ENCODE peak calls at places on chromosomes 2 and 18, in six cellular contexts. Y, V, W, R, G and O are unnamed samples.

GRCh38 chr2:71856709-71857525 is 290.7 kb downstream of the CYP26B1 start:
- DNase-seq in Y (no peak), V (peak), W (no peak), R (peak), G (no peak), O (no peak)

GRCh38 chr2:25424426-25425028 is 82.8 kb upstream of the DNMT3A start:
- DNase-seq in Y (no peak), V (no peak), W (no peak), R (no peak), G (no peak), O (no peak)

GRCh38 chr2:182593394-182593707 is 122.7 kb upstream of the DNAJC10 start:
- DNase-seq in Y (no peak), V (no peak), W (no peak), R (peak), G (no peak), O (no peak)

GRCh38 chr2:191692502-191693115 is 14.7 kb downstream of the NABP1 start:
- DNase-seq in Y (no peak), V (no peak), W (no peak), R (no peak), G (no peak), O (no peak)

GRCh38 chr2:38499921-38500634 is 102.7 kb downstream of the HNRNPLL start:
- DNase-seq in Y (no peak), V (peak), W (no peak), R (no peak), G (no peak), O (no peak)

GRCh38 chr2:164028764-164029534 is 293.1 kb upstream of the FIGN start:
- DNase-seq in Y (no peak), V (no peak), W (no peak), R (no peak), G (no peak), O (no peak)

GRCh38 chr2:45342-46130 is 769 bp downstream of the FAM110C start:
- DNase-seq in Y (peak), V (peak), W (peak), R (no peak), G (no peak), O (no peak)

GRCh38 chr2:70944291-70944690 is 8.6 kb downstream of the ATP6V1B1 start:
- DNase-seq in Y (no peak), V (no peak), W (peak), R (no peak), G (no peak), O (no peak)

GRCh38 chr18:53457068-53457467 is 767.4 kb downstream of the MBD2 start:
- DNase-seq in Y (no peak), V (no peak), W (no peak), R (no peak), G (no peak), O (no peak)

GRCh38 chr2:190469770-190470169 is 61.6 kb downstream of the MFSD6 start:
- DNase-seq in Y (peak), V (no peak), W (no peak), R (peak), G (peak), O (no peak)

GRCh38 chr2:158391876-158392275 is 64.7 kb downstream of the CCDC148 start:
- DNase-seq in Y (no peak), V (no peak), W (no peak), R (peak), G (no peak), O (peak)

GRCh38 chr2:32553829-32554432 is 73.9 kb upstream of the TTC27 start:
- DNase-seq in Y (peak), V (no peak), W (no peak), R (peak), G (peak), O (peak)

GRCh38 chr18:68549257-68549871 is 165.5 kb downstream of the TMX3 start:
- DNase-seq in Y (no peak), V (no peak), W (no peak), R (no peak), G (no peak), O (no peak)

GRCh38 chr18:47613929-47614328 is 316.5 kb downstream of the SMAD2 start:
- DNase-seq in Y (no peak), V (no peak), W (peak), R (no peak), G (no peak), O (no peak)

GRCh38 chr2:231245253-231246094 is 47.0 kb downstream of the ARMC9 start:
- DNase-seq in Y (no peak), V (no peak), W (no peak), R (peak), G (no peak), O (no peak)

GRCh38 chr2:188478724-188479123 is 187.1 kb downstream of the GULP1 start:
- DNase-seq in Y (no peak), V (no peak), W (no peak), R (peak), G (no peak), O (no peak)

GRCh38 chr2:239462671-239463506 is 62.1 kb upstream of the HDAC4 start:
- DNase-seq in Y (no peak), V (no peak), W (peak), R (no peak), G (no peak), O (no peak)

GRCh38 chr2:29011650-29012060 is 30.6 kb downstream of the TOGARAM2 start:
- DNase-seq in Y (no peak), V (no peak), W (no peak), R (no peak), G (no peak), O (no peak)

GRCh38 chr18:32373995-32374394 is 96.7 kb downstream of the GAREM1 start:
- DNase-seq in Y (no peak), V (no peak), W (no peak), R (peak), G (no peak), O (no peak)

GRCh38 chr2:137900421-137901141 is 63.7 kb upstream of the HNMT start:
- DNase-seq in Y (no peak), V (no peak), W (no peak), R (no peak), G (no peak), O (no peak)

GRCh38 chr18:36572135-36572856 is 256.5 kb downstream of the TPGS2 start:
- DNase-seq in Y (peak), V (peak), W (no peak), R (peak), G (no peak), O (peak)

GRCh38 chr18:51724790-51725721 is 527.6 kb upstream of the MEX3C start:
- DNase-seq in Y (no peak), V (no peak), W (no peak), R (no peak), G (no peak), O (no peak)

GRCh38 chr2:74379851-74380789 is at the start of gene DCTN1:
- DNase-seq in Y (peak), V (peak), W (peak), R (peak), G (peak), O (peak)

GRCh38 chr2:15650616-15651366 is 59.1 kb downstream of the DDX1 start:
- DNase-seq in Y (no peak), V (no peak), W (no peak), R (no peak), G (no peak), O (no peak)

GRCh38 chr2:217889656-217890055 is 113.1 kb downstream of the TNS1 start:
- DNase-seq in Y (no peak), V (no peak), W (no peak), R (no peak), G (no peak), O (no peak)

GRCh38 chr2:98034745-98035144 is 39.0 kb upstream of the TMEM131 start:
- DNase-seq in Y (no peak), V (peak), W (peak), R (no peak), G (no peak), O (no peak)

GRCh38 chr2:17615728-17616351 is 75.3 kb downstream of the VSNL1 start:
- DNase-seq in Y (no peak), V (no peak), W (no peak), R (no peak), G (no peak), O (peak)

GRCh38 chr18:9348766-9349165 is 14.2 kb downstream of the TWSG1 start:
- DNase-seq in Y (no peak), V (no peak), W (no peak), R (peak), G (no peak), O (no peak)
- TF ChIP-seq JUN in Y (no peak), V (no peak), W (no peak), R (no peak), G (no peak), O (no peak)

DNA sequence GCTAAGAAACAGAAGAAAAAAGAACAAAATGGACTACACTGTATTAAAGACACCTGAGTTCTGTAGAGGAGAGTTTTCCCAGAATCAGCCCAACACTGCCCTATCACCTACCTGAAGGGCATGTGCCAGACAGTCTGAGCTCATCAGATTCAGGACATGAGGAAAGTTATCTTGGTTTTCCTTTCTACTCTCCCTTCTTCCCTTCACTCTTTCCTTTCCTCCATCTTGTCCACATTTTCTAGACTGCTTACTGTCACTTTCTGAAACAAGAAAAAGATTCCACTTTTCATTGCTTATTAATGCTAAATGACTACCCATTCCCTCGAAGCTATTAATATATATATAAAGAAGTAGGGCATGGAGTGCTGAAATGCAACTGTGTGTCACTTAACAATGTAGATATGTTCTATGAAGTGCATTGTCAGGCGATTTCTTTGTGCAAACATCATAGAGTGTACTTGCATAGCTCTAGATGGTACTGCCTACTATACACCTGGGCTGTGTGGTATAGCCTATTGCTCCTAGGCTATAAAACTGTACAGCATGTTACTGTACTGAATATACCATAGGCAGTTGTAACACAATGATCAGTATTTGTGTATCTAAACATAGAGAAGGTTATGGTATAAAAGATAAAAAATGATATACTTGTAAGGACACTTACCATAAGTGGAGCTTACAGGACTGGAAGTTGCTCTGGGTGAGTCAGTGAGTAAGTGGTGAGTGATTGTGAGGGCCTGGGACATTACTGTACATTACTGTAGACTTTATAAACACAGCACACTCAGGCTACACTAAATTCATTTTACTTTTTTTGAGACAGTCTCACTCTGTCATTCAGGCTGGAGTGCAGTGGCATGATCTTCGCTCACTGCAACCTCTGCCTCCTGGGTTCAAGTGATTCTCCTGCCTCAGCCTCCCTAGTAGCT is 145.5 kb upstream of the ITGA6 start:
- DNase-seq in Y (no peak), V (no peak), W (no peak), R (peak), G (no peak), O (no peak)
- TF ChIP-seq JUN in Y (no peak), V (no peak), W (no peak), R (no peak), G (no peak), O (no peak)

DNA sequence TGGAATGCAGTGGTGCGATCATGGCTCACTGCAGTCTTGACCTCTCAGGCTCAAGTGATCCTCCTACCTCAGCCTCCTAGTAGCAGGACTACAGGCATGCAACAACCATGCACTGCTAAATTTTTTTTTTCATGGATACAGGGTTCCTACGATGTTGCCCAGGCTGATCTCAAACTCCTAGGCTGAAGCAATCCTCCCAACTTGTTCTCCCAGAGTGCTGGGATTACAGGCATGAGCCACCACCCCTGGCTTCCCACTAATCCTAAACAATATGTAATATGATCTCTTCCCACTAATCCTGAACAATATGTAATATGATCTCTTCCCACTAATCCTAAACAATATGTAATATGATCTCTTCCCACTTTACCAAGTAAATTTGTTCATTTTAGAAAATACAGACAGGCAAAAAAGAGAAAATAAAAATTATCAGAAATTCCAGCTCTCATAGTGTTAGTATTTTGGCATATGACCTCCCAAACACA is 33.7 kb upstream of the C18orf32 start:
- DNase-seq in Y (no peak), V (no peak), W (no peak), R (peak), G (no peak), O (no peak)
- TF ChIP-seq JUN in Y (no peak), V (no peak), W (no peak), R (no peak), G (no peak), O (no peak)

GRCh38 chr18:26976206-26976605 is 110.7 kb upstream of the AQP4 start:
- DNase-seq in Y (no peak), V (no peak), W (no peak), R (no peak), G (no peak), O (no peak)
- TF ChIP-seq JUN in Y (no peak), V (no peak), W (no peak), R (no peak), G (no peak), O (no peak)

DNA sequence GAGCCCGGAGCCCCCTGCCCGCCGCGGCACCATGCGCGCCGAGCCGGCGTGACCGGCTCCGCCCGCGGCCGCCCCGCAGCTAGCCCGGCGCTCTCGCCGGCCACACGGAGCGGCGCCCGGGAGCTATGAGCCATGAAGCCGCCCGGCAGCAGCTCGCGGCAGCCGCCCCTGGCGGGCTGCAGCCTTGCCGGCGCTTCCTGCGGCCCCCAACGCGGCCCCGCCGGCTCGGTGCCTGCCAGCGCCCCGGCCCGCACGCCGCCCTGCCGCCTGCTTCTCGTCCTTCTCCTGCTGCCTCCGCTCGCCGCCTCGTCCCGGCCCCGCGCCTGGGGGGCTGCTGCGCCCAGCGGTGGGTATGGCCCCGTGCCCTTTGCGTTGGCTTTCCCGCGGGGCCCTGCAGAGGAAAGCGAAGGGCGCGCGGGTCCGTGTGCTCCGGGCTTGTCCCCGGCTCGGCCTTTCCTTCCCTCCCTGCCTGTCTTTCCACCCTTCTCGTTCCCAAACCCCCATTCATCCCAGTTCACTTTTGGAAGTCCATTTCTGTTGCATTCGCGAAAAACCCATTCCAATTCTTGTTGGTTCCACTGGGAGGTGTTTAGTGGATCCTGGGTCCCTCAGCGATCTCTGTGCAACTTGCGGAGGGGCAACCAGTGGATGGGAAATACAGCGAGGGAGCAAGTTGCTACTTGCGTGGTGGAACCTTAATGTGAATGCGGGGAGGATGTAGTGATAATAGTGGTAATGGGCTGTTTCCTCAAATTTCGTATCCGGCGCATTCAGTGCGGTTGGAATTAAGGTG is 599 bp downstream of the ADAM23 start:
- DNase-seq in Y (peak), V (peak), W (peak), R (peak), G (peak), O (no peak)
- TF ChIP-seq JUN in Y (no peak), V (no peak), W (no peak), R (no peak), G (no peak), O (no peak)

GRCh38 chr2:10599921-10600320 is 89.9 kb downstream of the NOL10 start:
- DNase-seq in Y (no peak), V (no peak), W (no peak), R (peak), G (no peak), O (no peak)
- TF ChIP-seq JUN in Y (no peak), V (no peak), W (no peak), R (no peak), G (no peak), O (no peak)

GRCh38 chr18:76461148-76461547 is 33.9 kb downstream of the ZNF516 start:
- DNase-seq in Y (no peak), V (no peak), W (no peak), R (no peak), G (no peak), O (no peak)
- TF ChIP-seq JUN in Y (no peak), V (no peak), W (no peak), R (no peak), G (no peak), O (no peak)

DNA sequence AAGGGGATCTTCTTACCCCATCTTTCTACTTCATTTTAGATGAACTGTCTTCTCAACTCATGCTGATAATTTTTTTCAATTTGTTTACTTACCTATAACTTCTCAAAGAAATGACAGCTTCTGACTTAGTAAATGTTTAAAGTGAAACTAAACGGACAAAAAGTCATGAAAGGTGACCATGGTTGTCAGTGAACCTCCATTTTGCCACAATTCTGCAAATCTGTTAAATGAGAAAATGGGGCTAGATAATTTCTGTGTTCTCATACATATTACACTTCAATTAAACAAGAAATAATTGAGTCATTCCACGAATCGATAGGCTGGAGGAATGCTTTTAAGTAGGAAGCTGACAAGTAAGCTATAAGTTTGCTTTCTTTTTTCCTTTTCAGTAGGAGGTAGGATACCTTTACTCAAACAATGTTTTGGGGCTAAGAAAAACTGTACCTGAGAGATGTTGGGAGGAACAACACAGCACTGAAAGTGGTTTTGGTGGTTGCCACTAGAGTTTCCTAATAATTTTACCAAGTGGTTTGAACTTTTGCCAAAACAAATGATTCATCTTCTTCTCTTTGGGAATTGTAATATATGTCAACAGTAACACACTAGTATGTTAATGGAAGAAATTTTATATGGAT is 17.1 kb downstream of the DYNAP start:
- DNase-seq in Y (no peak), V (no peak), W (no peak), R (peak), G (no peak), O (no peak)
- TF ChIP-seq JUN in Y (no peak), V (no peak), W (no peak), R (no peak), G (no peak), O (no peak)